ENCODE peak calls at places on chromosomes 13 and 19, in ten cellular contexts. K, O, D, C, M, V, F, L, B and J are unnamed samples.

GRCh38 chr19:29668746-29669609 is 3.7 kb downstream of the PLEKHF1 start:
- DNase-seq in K (no peak), O (no peak), D (no peak), C (no peak), M (no peak), V (no peak), F (no peak), L (no peak), B (no peak), J (no peak)

GRCh38 chr13:73268306-73268705 is 209.5 kb downstream of the KLF5 start:
- DNase-seq in K (no peak), O (no peak), D (no peak), C (no peak), M (peak; percentile 7), V (no peak), F (no peak), L (no peak), B (no peak), J (peak; percentile 66)

GRCh38 chr19:10079031-10079453 is 7.1 kb upstream of the SHFL start:
- DNase-seq in K (no peak), O (no peak), D (no peak), C (no peak), M (no peak), V (no peak), F (no peak), L (no peak), B (no peak), J (no peak)

GRCh38 chr19:33509774-33510173 is 11.8 kb downstream of the PEPD start:
- DNase-seq in K (no peak), O (no peak), D (no peak), C (no peak), M (no peak), V (no peak), F (no peak), L (no peak), B (no peak), J (no peak)

GRCh38 chr13:27988520-27988919 is at the start of gene URAD:
- DNase-seq in K (no peak), O (no peak), D (no peak), C (no peak), M (no peak), V (no peak), F (no peak), L (no peak), B (no peak), J (peak; percentile 14)

GRCh38 chr19:47609885-47610545 is 1.1 kb downstream of the BICRA start:
- DNase-seq in K (no peak), O (no peak), D (no peak), C (peak; percentile 86), M (no peak), V (peak; percentile 64), F (peak; percentile 16), L (no peak), B (peak; percentile 89), J (peak; percentile 48)

GRCh38 chr13:48588120-48588519 is 55.2 kb upstream of the RCBTB2 start:
- DNase-seq in K (no peak), O (no peak), D (no peak), C (no peak), M (no peak), V (no peak), F (no peak), L (no peak), B (no peak), J (no peak)

GRCh38 chr13:30697177-30697953 is 38.0 kb upstream of the ALOX5AP start:
- DNase-seq in K (no peak), O (peak; percentile 56), D (no peak), C (no peak), M (no peak), V (no peak), F (no peak), L (no peak), B (no peak), J (peak; percentile 18)

GRCh38 chr19:19224150-19224851 is 12.5 kb downstream of the NCAN start:
- DNase-seq in K (no peak), O (no peak), D (no peak), C (peak; percentile 15), M (no peak), V (no peak), F (no peak), L (no peak), B (peak; percentile 10), J (no peak)

GRCh38 chr19:19226204-19226603 is 14.4 kb downstream of the NCAN start:
- DNase-seq in K (no peak), O (no peak), D (no peak), C (no peak), M (no peak), V (no peak), F (no peak), L (no peak), B (peak; percentile 23), J (no peak)

GRCh38 chr19:19223636-19224035 is 11.9 kb downstream of the NCAN start:
- DNase-seq in K (no peak), O (no peak), D (no peak), C (no peak), M (no peak), V (no peak), F (no peak), L (no peak), B (no peak), J (no peak)

GRCh38 chr19:19226663-19227062 is 14.9 kb downstream of the NCAN start:
- DNase-seq in K (no peak), O (no peak), D (no peak), C (no peak), M (no peak), V (no peak), F (no peak), L (no peak), B (peak; percentile 31), J (no peak)

DNA sequence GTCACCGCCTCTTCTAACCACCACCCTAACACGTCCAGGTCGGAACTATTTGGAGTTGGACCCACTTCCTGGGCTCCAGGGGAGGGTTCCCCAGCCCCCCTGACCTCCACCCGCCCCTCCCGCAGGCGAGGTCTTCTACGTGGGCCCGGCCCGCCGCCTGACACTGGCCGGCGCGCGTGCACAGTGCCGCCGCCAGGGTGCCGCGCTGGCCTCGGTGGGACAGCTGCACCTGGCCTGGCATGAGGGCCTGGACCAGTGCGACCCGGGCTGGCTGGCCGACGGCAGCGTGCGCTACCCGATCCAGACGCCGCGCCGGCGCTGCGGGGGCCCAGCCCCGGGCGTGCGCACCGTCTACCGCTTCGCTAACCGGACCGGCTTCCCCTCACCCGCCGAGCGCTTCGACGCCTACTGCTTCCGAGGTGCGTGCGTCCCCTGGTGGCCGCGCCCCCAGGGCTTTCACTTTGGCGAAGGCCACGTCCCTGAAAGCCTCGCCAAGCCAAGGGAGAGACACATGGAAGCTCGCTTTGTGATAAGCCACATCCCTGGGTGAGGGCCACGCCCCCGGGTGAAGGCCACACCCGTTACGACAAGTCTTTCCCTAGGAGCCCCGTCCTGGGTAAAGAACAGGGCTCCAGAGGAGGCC is 13.2 kb downstream of the NCAN start:
- DNase-seq in K (no peak), O (no peak), D (no peak), C (no peak), M (peak; percentile 45), V (peak; percentile 81), F (no peak), L (no peak), B (peak; percentile 95), J (peak; percentile 47)
- TF ChIP-seq CTCF in K (peak; percentile 37), O (peak; percentile 16), D (peak; percentile 75), C (no peak), M (peak; percentile 76), V (peak; percentile 73), F (no peak), L (peak; percentile 76), B (peak; percentile 37), J (peak; percentile 46)

GRCh38 chr19:15466851-15467733 is 2.7 kb upstream of the RASAL3 start:
- DNase-seq in K (no peak), O (no peak), D (no peak), C (no peak), M (peak; percentile 54), V (no peak), F (peak; percentile 67), L (no peak), B (no peak), J (peak; percentile 28)

GRCh38 chr19:15461694-15462093 is 2.6 kb downstream of the RASAL3 start:
- DNase-seq in K (no peak), O (no peak), D (no peak), C (no peak), M (no peak), V (no peak), F (no peak), L (no peak), B (no peak), J (no peak)

GRCh38 chr19:15464394-15465385 is at the start of gene RASAL3:
- DNase-seq in K (no peak), O (no peak), D (no peak), C (no peak), M (no peak), V (no peak), F (no peak), L (no peak), B (peak; percentile 89), J (no peak)

GRCh38 chr19:15467734-15468214 is 3.4 kb upstream of the RASAL3 start:
- DNase-seq in K (peak; percentile 12), O (no peak), D (no peak), C (no peak), M (no peak), V (no peak), F (no peak), L (no peak), B (no peak), J (no peak)

DNA sequence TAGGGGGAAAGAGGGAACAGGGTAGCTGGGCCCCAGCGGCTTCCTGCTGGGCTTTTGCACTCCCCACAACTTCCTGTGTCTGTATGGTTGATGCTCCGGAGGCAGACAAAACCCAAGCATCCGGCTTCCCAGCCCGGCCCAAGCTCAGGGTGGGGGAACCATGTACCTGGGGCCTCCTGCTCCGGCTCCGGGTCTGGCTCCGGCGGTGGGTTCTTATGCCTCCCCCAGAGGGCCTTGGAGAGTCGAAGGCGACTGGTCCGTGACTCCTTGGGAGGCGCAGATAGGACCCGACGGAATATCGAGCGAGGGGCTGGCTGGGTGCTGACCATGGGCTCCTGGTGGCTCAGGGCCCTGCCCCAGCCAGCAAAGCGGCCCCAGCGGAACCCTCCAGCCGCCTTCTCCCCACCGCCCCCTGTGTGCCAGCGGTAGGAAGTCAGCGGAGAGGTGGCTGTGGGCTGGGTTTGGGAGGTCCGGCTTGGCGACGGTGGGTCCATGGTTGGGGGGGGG is 426 bp downstream of the RASAL3 start:
- DNase-seq in K (no peak), O (no peak), D (no peak), C (no peak), M (no peak), V (no peak), F (no peak), L (no peak), B (peak; percentile 91), J (no peak)
- H3K4me3 ChIP-seq in K (no peak overlapping the region), O (peak overlapping the region; percentile 59), D (no peak overlapping the region), C (no peak overlapping the region), M (no peak overlapping the region), V (no peak overlapping the region), F (no peak overlapping the region), L (no peak overlapping the region), B (peak overlapping the region; percentile 58), J (no peak overlapping the region)

GRCh38 chr13:44302233-44302632 is 71.4 kb upstream of the SERP2 start:
- DNase-seq in K (no peak), O (no peak), D (no peak), C (no peak), M (no peak), V (no peak), F (peak; percentile 86), L (no peak), B (no peak), J (no peak)

GRCh38 chr13:44301639-44302015 is 72.0 kb upstream of the SERP2 start:
- DNase-seq in K (no peak), O (peak; percentile 63), D (no peak), C (no peak), M (no peak), V (no peak), F (no peak), L (no peak), B (no peak), J (no peak)

GRCh38 chr13:44299544-44299943 is 74.1 kb upstream of the SERP2 start:
- DNase-seq in K (no peak), O (no peak), D (no peak), C (no peak), M (no peak), V (no peak), F (no peak), L (no peak), B (no peak), J (no peak)

GRCh38 chr13:44299142-44299541 is 74.5 kb upstream of the SERP2 start:
- DNase-seq in K (no peak), O (no peak), D (no peak), C (no peak), M (no peak), V (no peak), F (peak; percentile 48), L (no peak), B (no peak), J (no peak)

GRCh38 chr13:44300895-44301638 is 72.6 kb upstream of the SERP2 start:
- DNase-seq in K (no peak), O (peak; percentile 85), D (peak; percentile 35), C (no peak), M (peak; percentile 61), V (peak; percentile 56), F (peak; percentile 95), L (no peak), B (no peak), J (peak; percentile 68)
- TF ChIP-seq CTCF in K (no peak), O (no peak), D (no peak), C (no peak), M (no peak), V (no peak), F (no peak), L (no peak), B (no peak), J (no peak)

GRCh38 chr13:98332691-98333090 is 155.6 kb upstream of the RNF113B start:
- DNase-seq in K (no peak), O (no peak), D (no peak), C (no peak), M (no peak), V (no peak), F (no peak), L (no peak), B (no peak), J (no peak)

GRCh38 chr13:98334620-98335205 is 157.6 kb upstream of the RNF113B start:
- DNase-seq in K (no peak), O (no peak), D (no peak), C (no peak), M (no peak), V (no peak), F (no peak), L (no peak), B (no peak), J (no peak)

GRCh38 chr13:98338312-98338711 is 161.2 kb upstream of the RNF113B start:
- DNase-seq in K (no peak), O (no peak), D (no peak), C (no peak), M (no peak), V (no peak), F (no peak), L (no peak), B (no peak), J (no peak)

GRCh38 chr13:98333481-98333880 is 156.4 kb upstream of the RNF113B start:
- DNase-seq in K (no peak), O (peak; percentile 14), D (no peak), C (no peak), M (no peak), V (no peak), F (no peak), L (no peak), B (no peak), J (no peak)

DNA sequence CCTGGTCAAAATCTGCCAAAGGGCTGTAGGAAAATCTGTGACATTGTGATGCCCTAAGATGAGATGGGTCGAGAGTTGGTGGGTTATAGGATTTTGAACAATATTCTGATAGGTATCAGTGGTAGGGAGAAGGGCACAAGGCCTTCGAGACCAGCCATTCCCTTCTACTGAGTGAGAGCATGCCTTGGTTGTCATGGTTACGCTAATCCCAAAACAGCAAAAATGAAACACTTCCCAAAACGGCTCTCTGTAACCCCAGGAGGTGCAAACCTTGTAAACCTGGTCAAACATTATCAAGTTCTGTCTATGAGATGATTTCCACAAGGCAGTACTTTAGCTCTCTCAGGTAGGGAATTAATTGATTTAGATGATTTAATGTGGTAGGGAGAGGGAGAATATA is 158.7 kb upstream of the RNF113B start:
- DNase-seq in K (no peak), O (no peak), D (no peak), C (no peak), M (no peak), V (no peak), F (no peak), L (no peak), B (no peak), J (no peak)
- H3K4me3 ChIP-seq in K (no peak overlapping the region), O (no peak overlapping the region), D (no peak overlapping the region), C (no peak overlapping the region), M (no peak overlapping the region), V (no peak overlapping the region), F (no peak overlapping the region), L (no peak overlapping the region), B (no peak overlapping the region), J (no peak overlapping the region)